ENCODE peak calls at places on chromosomes 2 and 18, in seven cellular contexts. A is IMR-90; W is fibroblast of lung; B is ovary; U is foreskin keratinocyte; F is CD8-positive, alpha-beta T cell; D is prostate gland. G is an unnamed sample.

GRCh38 chr2:171147081-171147480 is 13.6 kb downstream of the TLK1 start:
- DNase-seq in U (peak), F (no peak), W (no peak), B (no peak), A (no peak), D (no peak), G (no peak)

GRCh38 chr18:31707815-31708214 is 23.4 kb upstream of the B4GALT6 start:
- DNase-seq in D (no peak), A (no peak), F (no peak), W (no peak), U (no peak), B (no peak), G (no peak)

GRCh38 chr2:219058541-219059374 is 2.0 kb downstream of the IHH start:
- DNase-seq in A (no peak), F (no peak), U (no peak), B (peak), W (peak), D (no peak), G (no peak)

GRCh38 chr2:27807476-27807875 is 36.0 kb downstream of the MRPL33 start:
- DNase-seq in B (peak), F (no peak), W (peak), A (peak), D (peak), U (peak), G (no peak)

GRCh38 chr2:159285929-159286708 is at the start of gene WDSUB1:
- DNase-seq in A (peak), B (peak), W (peak), U (peak), F (peak), D (peak), G (peak)

GRCh38 chr2:171711351-171711750 is 24.1 kb downstream of the DYNC1I2 start:
- DNase-seq in A (peak), B (no peak), U (no peak), F (no peak), W (peak), D (no peak), G (no peak)

GRCh38 chr2:96954490-96954846 is 31.9 kb downstream of the FAM178B start:
- DNase-seq in D (no peak), W (peak), A (peak), U (no peak), B (no peak), F (no peak), G (no peak)

GRCh38 chr2:102735431-102736130 is 26.2 kb upstream of the TMEM182 start:
- DNase-seq in B (no peak), D (no peak), W (peak), A (peak), F (no peak), U (peak), G (no peak)

GRCh38 chr18:27608742-27609141 is 423.6 kb upstream of the CHST9 start:
- DNase-seq in F (no peak), A (no peak), U (no peak), D (no peak), B (no peak), W (no peak), G (peak)

GRCh38 chr18:61581578-61582204 is 248.5 kb downstream of the CDH20 start:
- DNase-seq in A (peak), W (peak), B (peak), U (peak), D (peak), F (peak), G (peak)

GRCh38 chr2:97742381-97742847 is 29.0 kb downstream of the ZAP70 start:
- DNase-seq in D (no peak), B (no peak), W (peak), A (no peak), F (no peak), U (peak), G (no peak)

GRCh38 chr2:197273485-197273884 is 37.1 kb downstream of the ANKRD44 start:
- DNase-seq in B (no peak), W (peak), F (no peak), A (no peak), U (no peak), D (peak), G (no peak)

GRCh38 chr2:205619600-205619999 is 62.7 kb upstream of the NRP2 start:
- DNase-seq in A (no peak), B (no peak), D (no peak), F (no peak), U (no peak), W (no peak), G (no peak)

GRCh38 chr2:64291181-64291580 is 147.0 kb upstream of the PELI1 start:
- DNase-seq in F (no peak), U (peak), A (peak), W (peak), B (no peak), D (no peak), G (peak)

GRCh38 chr18:7177131-7177744 is 53.7 kb upstream of the LRRC30 start:
- DNase-seq in F (no peak), B (peak), A (peak), U (peak), D (peak), W (peak), G (peak)

GRCh38 chr18:23884712-23885375 is 129.7 kb upstream of the TTC39C start:
- DNase-seq in W (no peak), D (peak), A (no peak), F (no peak), B (peak), U (no peak), G (no peak)

GRCh38 chr2:168758970-168759820 is 43.2 kb upstream of the NOSTRIN start:
- DNase-seq in B (no peak), U (peak), A (peak), W (peak), D (peak), F (no peak), G (peak)

GRCh38 chr2:238077292-238077691 is 16.5 kb downstream of the SCLY start:
- DNase-seq in B (no peak), A (peak), U (no peak), W (no peak), F (no peak), D (no peak), G (no peak)

GRCh38 chr2:189233527-189233926 is 54.0 kb upstream of the COL5A2 start:
- DNase-seq in A (peak), D (no peak), B (no peak), U (peak), W (no peak), F (no peak), G (no peak)

GRCh38 chr2:34423301-34423700 is 824.2 kb upstream of the FAM98A start:
- DNase-seq in U (no peak), W (no peak), F (no peak), B (no peak), D (no peak), A (no peak), G (no peak)

GRCh38 chr2:67304300-67304890 is 92.7 kb upstream of the ETAA1 start:
- DNase-seq in U (peak), B (no peak), A (no peak), F (no peak), W (no peak), D (no peak), G (no peak)

GRCh38 chr2:190023860-190024259 is 38.7 kb downstream of the MSTN start:
- DNase-seq in B (no peak), F (no peak), A (peak), U (peak), D (no peak), W (peak), G (peak)

GRCh38 chr2:17934721-17935120 is 56.3 kb downstream of the KCNS3 start:
- DNase-seq in U (peak), A (peak), W (peak), B (no peak), D (no peak), F (no peak), G (no peak)

GRCh38 chr18:47909484-47909883 is 21.0 kb downstream of the SMAD2 start:
- DNase-seq in U (no peak), W (no peak), B (no peak), A (no peak), F (no peak), D (no peak), G (no peak)

GRCh38 chr2:113255140-113256070 is 23.3 kb downstream of the PAX8 start:
- DNase-seq in U (no peak), A (peak), B (no peak), F (no peak), W (peak), D (no peak), G (no peak)

DNA sequence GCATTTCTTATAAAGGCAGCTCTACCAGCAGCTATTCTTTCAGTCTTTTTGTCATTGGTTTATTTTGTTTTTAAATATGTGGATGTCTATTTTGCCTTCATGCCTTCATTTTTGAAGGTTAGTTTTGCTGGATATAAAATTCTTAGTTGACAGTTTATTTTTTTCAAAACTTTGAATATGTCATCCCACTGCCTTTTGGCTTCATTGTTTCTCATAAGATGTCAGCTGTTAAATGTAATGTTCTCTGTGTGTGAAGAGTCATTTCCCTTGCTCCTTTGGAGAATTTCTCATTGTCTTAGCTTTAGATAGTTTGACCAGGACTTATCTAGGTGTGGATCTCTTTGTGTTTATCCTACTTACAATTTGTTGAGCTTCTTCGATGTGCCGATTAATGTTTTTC is 213.5 kb downstream of the KIAA1328 start:
- DNase-seq in B (no peak), W (no peak), D (no peak), A (no peak), U (no peak), F (no peak), G (no peak)
- H3K27ac ChIP-seq in B (no peak), W (no peak), D (no peak), A (no peak), U (no peak), F (no peak), G (no peak)

GRCh38 chr2:42602937-42603219 is 34.4 kb downstream of the MTA3 start:
- DNase-seq in B (no peak), F (no peak), U (no peak), A (no peak), D (no peak), W (no peak), G (no peak)
- TF ChIP-seq CTCF in B (no peak), F (no peak), U (no peak), A (no peak), D (no peak), W (no peak), G (no peak)

GRCh38 chr2:45904931-45905642 is 253.6 kb downstream of the PRKCE start:
- DNase-seq in U (no peak), B (no peak), A (no peak), W (peak), D (no peak), F (no peak), G (no peak)
- H3K27ac ChIP-seq in U (no peak), B (no peak), A (no peak), W (no peak), D (no peak), F (no peak), G (no peak)

GRCh38 chr2:142170847-142171246 is 40.0 kb upstream of the LRP1B start:
- DNase-seq in F (no peak), A (no peak), D (no peak), W (no peak), U (no peak), B (no peak), G (no peak)

GRCh38 chr2:142165790-142166189 is 35.0 kb upstream of the LRP1B start:
- DNase-seq in B (no peak), U (peak), A (peak), F (no peak), W (peak), D (no peak), G (peak)
- TF ChIP-seq CTCF in B (no peak), U (peak), A (peak), F (no peak), W (no peak), D (no peak), G (no peak)

DNA sequence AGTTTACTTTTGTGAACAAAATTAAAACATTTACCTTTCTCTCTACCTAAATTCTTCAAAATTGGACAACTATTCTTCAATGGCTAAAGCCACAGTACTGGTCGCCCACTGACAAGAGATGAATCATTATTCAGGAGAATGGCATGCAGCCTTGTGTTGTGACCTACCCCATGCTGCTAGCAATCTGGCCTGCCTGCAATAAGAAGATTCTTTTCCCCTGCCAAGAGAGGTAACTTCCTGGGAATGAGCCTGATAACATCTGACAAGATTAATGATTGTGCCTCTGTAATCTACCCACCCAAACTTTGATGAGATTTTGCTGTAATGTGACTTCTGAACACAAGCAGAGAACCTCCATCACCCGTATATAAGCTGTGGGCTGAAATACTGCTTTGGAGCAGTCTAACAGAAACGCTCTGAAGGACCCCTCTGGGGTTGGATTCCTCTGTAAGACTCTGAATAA is 47.0 kb upstream of the ST3GAL5 start:
- DNase-seq in F (no peak), A (peak), U (peak), W (peak), B (no peak), D (no peak), G (peak)
- H3K27ac ChIP-seq in F (no peak), A (no peak), U (peak), W (no peak), B (no peak), D (no peak), G (no peak)

DNA sequence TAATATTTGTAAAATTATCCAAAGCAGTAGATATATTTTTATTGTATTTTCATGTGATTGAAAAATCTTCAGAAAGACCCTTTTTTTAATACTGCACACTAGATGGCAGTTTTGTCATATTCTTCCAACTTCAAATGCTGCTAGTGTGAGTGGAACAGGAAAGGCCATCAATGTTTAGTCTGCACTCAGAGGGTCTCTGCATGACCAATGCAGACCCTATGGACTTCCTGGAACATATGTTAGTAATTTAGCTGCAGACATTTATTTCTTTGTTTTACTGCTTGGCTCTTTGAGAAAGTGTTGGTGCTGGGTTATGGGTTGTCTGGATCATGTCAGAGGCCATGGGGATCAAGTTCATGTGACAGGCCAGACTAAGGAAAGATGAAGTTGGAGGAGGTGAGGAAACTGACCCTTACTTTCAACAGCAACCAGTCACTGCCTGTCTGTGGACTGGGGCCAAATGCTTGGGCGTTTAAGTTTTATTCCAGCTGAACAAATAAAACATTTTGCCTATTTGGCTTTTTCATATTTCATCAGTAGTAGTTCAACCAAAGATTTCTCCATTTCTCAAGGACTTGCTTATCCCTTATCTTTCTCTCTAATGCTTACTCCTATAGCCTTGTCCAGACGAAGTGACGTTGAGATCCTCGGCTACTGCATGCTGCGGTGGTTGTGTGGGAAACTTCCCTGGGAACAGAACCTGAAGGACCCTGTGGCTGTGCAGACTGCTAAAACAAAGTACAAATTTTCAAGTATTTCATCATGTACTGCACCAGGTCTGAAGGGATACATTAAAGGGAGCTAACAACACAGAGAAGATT is 84.8 kb downstream of the VRK2 start:
- DNase-seq in A (peak), U (no peak), F (no peak), B (peak), W (peak), D (no peak), G (no peak)
- TF ChIP-seq CTCF in A (peak), U (peak), F (no peak), B (no peak), W (peak), D (no peak), G (no peak)

DNA sequence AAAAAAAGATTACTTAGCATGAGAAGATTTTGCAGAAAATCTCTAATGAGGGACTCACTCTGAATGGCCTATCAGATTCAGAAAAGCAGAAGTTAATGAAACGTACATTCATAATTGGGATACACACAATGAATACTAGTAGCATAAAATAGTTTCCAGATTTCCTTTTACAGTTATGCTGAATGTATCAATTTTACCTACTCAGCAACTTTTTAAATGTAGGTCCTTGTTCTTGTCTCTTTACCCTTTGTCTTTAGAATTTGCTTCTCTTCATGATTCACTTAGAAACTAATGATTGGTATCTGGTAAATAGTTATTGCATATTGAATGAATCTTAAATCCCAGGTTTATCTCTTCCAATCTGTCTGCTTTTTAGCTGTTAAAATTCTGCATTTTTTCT is 458.8 kb downstream of the DSC3 start:
- DNase-seq in W (no peak), A (no peak), U (no peak), D (no peak), B (no peak), F (no peak), G (no peak)
- H3K27ac ChIP-seq in W (no peak), A (no peak), U (no peak), D (no peak), B (no peak), F (no peak), G (no peak)

GRCh38 chr2:187143537-187143936 is 294.6 kb upstream of the ZSWIM2 start:
- DNase-seq in A (no peak), U (no peak), F (no peak), W (no peak), D (no peak), B (no peak), G (no peak)

GRCh38 chr2:187150667-187151066 is 297.4 kb downstream of the CALCRL start:
- DNase-seq in A (peak), U (no peak), B (no peak), F (no peak), W (peak), D (no peak), G (no peak)

DNA sequence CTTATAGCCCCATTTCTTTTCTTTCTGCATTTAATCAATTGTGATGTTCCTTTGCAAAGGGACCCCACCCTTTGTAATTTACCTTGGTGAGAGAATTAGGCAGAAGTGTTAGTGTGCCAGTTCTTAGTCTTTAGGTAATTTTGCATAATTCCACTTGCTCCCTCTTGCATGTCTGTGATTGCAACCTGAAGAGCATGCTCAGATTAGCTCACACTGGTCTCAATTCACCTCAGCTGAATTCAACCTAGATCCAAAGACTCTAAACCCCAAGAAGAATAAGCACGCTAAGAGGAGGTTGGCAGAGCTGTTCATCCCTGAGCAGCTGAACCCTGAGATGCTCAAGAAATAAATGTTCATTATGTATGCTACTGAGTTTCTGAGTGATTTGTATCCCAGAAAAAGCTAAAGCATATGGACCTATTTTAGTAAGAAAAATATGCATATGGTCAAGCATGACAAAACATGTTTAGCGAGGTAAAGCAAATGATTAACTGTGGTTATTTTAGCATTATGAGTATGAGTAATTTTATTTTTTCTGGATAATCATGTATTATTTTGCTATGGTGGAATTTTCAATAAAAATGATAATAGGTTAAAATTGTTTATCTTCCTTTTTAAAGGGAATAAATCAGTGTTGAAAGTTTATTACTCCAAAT is 299.2 kb upstream of the ZSWIM2 start:
- DNase-seq in W (no peak), U (peak), F (no peak), D (no peak), A (no peak), B (no peak), G (no peak)
- TF ChIP-seq CTCF in W (no peak), U (no peak), F (no peak), D (no peak), A (no peak), B (no peak), G (no peak)

G was measured in RWPE1.